ENCODE peak calls at places on chromosomes 13 and 19, in five cellular contexts. One of them, this sample, is unnamed.

GRCh38 chr19:20038358-20039202 is 725 bp downstream of the ZNF682 start:
- ATAC-seq in foreskin keratinocyte: peak
- ATAC-seq in CD4-positive, alpha-beta T cell: peak
- ATAC-seq in K562: no peak
- ATAC-seq in pancreas: no peak
- ATAC-seq in this sample: no peak

GRCh38 chr13:76812206-76812882 is 73.9 kb downstream of the KCTD12 start:
- ATAC-seq in foreskin keratinocyte: no peak
- ATAC-seq in CD4-positive, alpha-beta T cell: no peak
- ATAC-seq in K562: no peak
- ATAC-seq in pancreas: peak
- ATAC-seq in this sample: peak

GRCh38 chr13:50867641-50867952 is 24.1 kb upstream of the DLEU7 start:
- ATAC-seq in foreskin keratinocyte: no peak
- ATAC-seq in CD4-positive, alpha-beta T cell: no peak
- ATAC-seq in K562: no peak
- ATAC-seq in pancreas: no peak
- ATAC-seq in this sample: no peak

GRCh38 chr13:30907167-30907761 is 1.2 kb downstream of the MEDAG start:
- ATAC-seq in foreskin keratinocyte: peak
- ATAC-seq in CD4-positive, alpha-beta T cell: no peak
- ATAC-seq in K562: no peak
- ATAC-seq in pancreas: no peak
- ATAC-seq in this sample: peak

GRCh38 chr19:38183227-38183914 is 40.7 kb downstream of the DPF1 start:
- ATAC-seq in foreskin keratinocyte: peak
- ATAC-seq in CD4-positive, alpha-beta T cell: no peak
- ATAC-seq in K562: peak
- ATAC-seq in pancreas: peak
- ATAC-seq in this sample: peak

GRCh38 chr13:34416833-34417425 is 525.1 kb upstream of the NBEA start:
- ATAC-seq in foreskin keratinocyte: no peak
- ATAC-seq in CD4-positive, alpha-beta T cell: no peak
- ATAC-seq in K562: no peak
- ATAC-seq in pancreas: no peak
- ATAC-seq in this sample: no peak

GRCh38 chr13:35649162-35649561 is 172.7 kb upstream of the MAB21L1 start:
- ATAC-seq in foreskin keratinocyte: no peak
- ATAC-seq in CD4-positive, alpha-beta T cell: no peak
- ATAC-seq in K562: no peak
- ATAC-seq in pancreas: no peak
- ATAC-seq in this sample: no peak

GRCh38 chr19:35347171-35347929 is at the start of gene FFAR1:
- ATAC-seq in foreskin keratinocyte: no peak
- ATAC-seq in CD4-positive, alpha-beta T cell: peak
- ATAC-seq in K562: no peak
- ATAC-seq in pancreas: peak
- ATAC-seq in this sample: no peak

GRCh38 chr13:23751195-23751594 is 138.0 kb downstream of the MIPEP start:
- ATAC-seq in foreskin keratinocyte: peak
- ATAC-seq in CD4-positive, alpha-beta T cell: no peak
- ATAC-seq in K562: no peak
- ATAC-seq in pancreas: no peak
- ATAC-seq in this sample: peak

GRCh38 chr13:108249150-108249549 is 20.4 kb upstream of the TNFSF13B start:
- ATAC-seq in foreskin keratinocyte: no peak
- ATAC-seq in CD4-positive, alpha-beta T cell: no peak
- ATAC-seq in K562: no peak
- ATAC-seq in pancreas: no peak
- ATAC-seq in this sample: no peak

GRCh38 chr13:101757446-101758039 is 305.1 kb downstream of the ITGBL1 start:
- ATAC-seq in foreskin keratinocyte: peak
- ATAC-seq in CD4-positive, alpha-beta T cell: no peak
- ATAC-seq in K562: no peak
- ATAC-seq in pancreas: peak
- ATAC-seq in this sample: peak

GRCh38 chr19:5951338-5951861 is 26.5 kb downstream of the RANBP3 start:
- ATAC-seq in foreskin keratinocyte: no peak
- ATAC-seq in CD4-positive, alpha-beta T cell: no peak
- ATAC-seq in K562: no peak
- ATAC-seq in pancreas: no peak
- ATAC-seq in this sample: no peak

GRCh38 chr13:39269004-39269403 is 230.7 kb downstream of the NHLRC3 start:
- ATAC-seq in foreskin keratinocyte: no peak
- ATAC-seq in CD4-positive, alpha-beta T cell: no peak
- ATAC-seq in K562: no peak
- ATAC-seq in pancreas: no peak
- ATAC-seq in this sample: no peak

GRCh38 chr13:38941353-38941945 is 49.2 kb downstream of the STOML3 start:
- ATAC-seq in foreskin keratinocyte: no peak
- ATAC-seq in CD4-positive, alpha-beta T cell: no peak
- ATAC-seq in K562: no peak
- ATAC-seq in pancreas: no peak
- ATAC-seq in this sample: no peak

GRCh38 chr13:71864981-71865857 is 1.8 kb downstream of the DACH1 start:
- ATAC-seq in foreskin keratinocyte: peak
- ATAC-seq in CD4-positive, alpha-beta T cell: no peak
- ATAC-seq in K562: no peak
- ATAC-seq in pancreas: peak
- ATAC-seq in this sample: peak

GRCh38 chr19:13692096-13692495 is 72.2 kb upstream of the MRI1 start:
- ATAC-seq in foreskin keratinocyte: peak
- ATAC-seq in CD4-positive, alpha-beta T cell: no peak
- ATAC-seq in K562: no peak
- ATAC-seq in pancreas: no peak
- ATAC-seq in this sample: peak

GRCh38 chr19:29022165-29022564 is 190.8 kb downstream of the UQCRFS1 start:
- ATAC-seq in foreskin keratinocyte: no peak
- ATAC-seq in CD4-positive, alpha-beta T cell: no peak
- ATAC-seq in K562: no peak
- ATAC-seq in pancreas: no peak
- ATAC-seq in this sample: no peak

GRCh38 chr13:75902166-75903104 is 266.3 kb downstream of the LMO7 start:
- ATAC-seq in foreskin keratinocyte: no peak
- ATAC-seq in CD4-positive, alpha-beta T cell: no peak
- ATAC-seq in K562: no peak
- ATAC-seq in pancreas: no peak
- ATAC-seq in this sample: no peak

GRCh38 chr19:5131031-5131865 is 162.3 kb downstream of the KDM4B start:
- ATAC-seq in foreskin keratinocyte: no peak
- ATAC-seq in CD4-positive, alpha-beta T cell: peak
- ATAC-seq in K562: no peak
- ATAC-seq in pancreas: no peak
- ATAC-seq in this sample: no peak

GRCh38 chr19:42154471-42155323 is 22.5 kb upstream of the POU2F2 start:
- ATAC-seq in foreskin keratinocyte: no peak
- ATAC-seq in CD4-positive, alpha-beta T cell: no peak
- ATAC-seq in K562: no peak
- ATAC-seq in pancreas: no peak
- ATAC-seq in this sample: no peak

GRCh38 chr13:40439928-40440327 is 226.5 kb downstream of the FOXO1 start:
- ATAC-seq in foreskin keratinocyte: no peak
- ATAC-seq in CD4-positive, alpha-beta T cell: no peak
- ATAC-seq in K562: no peak
- ATAC-seq in pancreas: peak
- ATAC-seq in this sample: no peak

GRCh38 chr13:46775385-46776065 is 21.4 kb downstream of the ESD start:
- ATAC-seq in foreskin keratinocyte: no peak
- ATAC-seq in CD4-positive, alpha-beta T cell: no peak
- ATAC-seq in K562: no peak
- ATAC-seq in pancreas: no peak
- ATAC-seq in this sample: no peak

GRCh38 chr19:19580417-19580816 is 38.1 kb downstream of the PBX4 start:
- ATAC-seq in foreskin keratinocyte: no peak
- ATAC-seq in CD4-positive, alpha-beta T cell: no peak
- ATAC-seq in K562: no peak
- ATAC-seq in pancreas: no peak
- ATAC-seq in this sample: no peak

GRCh38 chr13:113954046-113954841 is 19.6 kb downstream of the C13orf46 start:
- ATAC-seq in foreskin keratinocyte: no peak
- ATAC-seq in CD4-positive, alpha-beta T cell: no peak
- ATAC-seq in K562: no peak
- ATAC-seq in pancreas: no peak
- ATAC-seq in this sample: no peak

GRCh38 chr19:29260477-29261317 is 47.7 kb upstream of the UQCRFS1 start:
- ATAC-seq in foreskin keratinocyte: no peak
- ATAC-seq in CD4-positive, alpha-beta T cell: no peak
- ATAC-seq in K562: peak
- ATAC-seq in pancreas: peak
- ATAC-seq in this sample: peak

GRCh38 chr13:106297283-106297682 is 238.2 kb downstream of the EFNB2 start:
- ATAC-seq in foreskin keratinocyte: no peak
- ATAC-seq in CD4-positive, alpha-beta T cell: no peak
- ATAC-seq in K562: no peak
- ATAC-seq in pancreas: no peak
- ATAC-seq in this sample: no peak

GRCh38 chr13:51928231-51928630 is 66.5 kb downstream of the CCDC70 start:
- ATAC-seq in foreskin keratinocyte: no peak
- ATAC-seq in CD4-positive, alpha-beta T cell: no peak
- ATAC-seq in K562: no peak
- ATAC-seq in pancreas: no peak
- ATAC-seq in this sample: no peak

GRCh38 chr19:46919324-46919723 is 58.5 kb downstream of the ARHGAP35 start:
- ATAC-seq in foreskin keratinocyte: peak
- ATAC-seq in CD4-positive, alpha-beta T cell: no peak
- ATAC-seq in K562: no peak
- ATAC-seq in pancreas: no peak
- ATAC-seq in this sample: no peak

GRCh38 chr19:29565171-29565570 is 39.4 kb downstream of the VSTM2B start:
- ATAC-seq in foreskin keratinocyte: no peak
- ATAC-seq in CD4-positive, alpha-beta T cell: no peak
- ATAC-seq in K562: no peak
- ATAC-seq in pancreas: no peak
- ATAC-seq in this sample: no peak

This sample was measured in esophagus mucosa.